ENCODE peak calls at places on chromosomes 2 and 18, in four cellular contexts. R, Y, P and M are unnamed samples.
A peak's percentile ranks its signal among the peaks of the same experiment; 100 is the strongest.

GRCh38 chr2:68734688-68735525 is at the start of gene ARHGAP25:
- DNase-seq in R (no peak), Y (no peak), P (no peak), M (peak; percentile 52)

GRCh38 chr2:18047114-18047695 is 168.7 kb downstream of the KCNS3 start:
- DNase-seq in R (no peak), Y (no peak), P (no peak), M (no peak)

GRCh38 chr2:219490600-219491130 is 8.0 kb upstream of the GMPPA start:
- DNase-seq in R (no peak), Y (no peak), P (no peak), M (peak; percentile 44)

GRCh38 chr2:133362061-133362476 is 206.2 kb downstream of the NCKAP5 start:
- DNase-seq in R (peak; percentile 51), Y (no peak), P (peak; percentile 9), M (no peak)

GRCh38 chr2:230723363-230723762 is 10.7 kb downstream of the CAB39 start:
- DNase-seq in R (no peak), Y (no peak), P (no peak), M (no peak)

GRCh38 chr2:53422979-53423378 is 344.6 kb upstream of the CHAC2 start:
- DNase-seq in R (no peak), Y (peak; percentile 42), P (peak; percentile 48), M (no peak)

GRCh38 chr2:207549145-207549544 is 19.4 kb downstream of the CREB1 start:
- DNase-seq in R (no peak), Y (no peak), P (no peak), M (no peak)

GRCh38 chr2:163505281-163505680 is 230.5 kb downstream of the FIGN start:
- DNase-seq in R (no peak), Y (no peak), P (no peak), M (no peak)

GRCh38 chr2:240235149-240235803 is 94.8 kb upstream of the OTOS start:
- DNase-seq in R (no peak), Y (no peak), P (no peak), M (peak; percentile 41)

GRCh38 chr2:120759543-120760331 is 24.1 kb downstream of the GLI2 start:
- DNase-seq in R (no peak), Y (no peak), P (no peak), M (no peak)

GRCh38 chr18:79755496-79756142 is 42.1 kb upstream of the KCNG2 start:
- DNase-seq in R (no peak), Y (no peak), P (no peak), M (peak; percentile 33)

GRCh38 chr2:74374509-74375205 is 5.5 kb downstream of the DCTN1 start:
- DNase-seq in R (peak; percentile 58), Y (peak; percentile 62), P (peak; percentile 7), M (no peak)

GRCh38 chr2:52724585-52724984 is 1043.0 kb upstream of the CHAC2 start:
- DNase-seq in R (no peak), Y (no peak), P (no peak), M (no peak)

GRCh38 chr2:86648696-86649095 is 25.0 kb upstream of the RNF103 start:
- DNase-seq in R (no peak), Y (no peak), P (no peak), M (no peak)

GRCh38 chr18:7084766-7085080 is 32.9 kb downstream of the LAMA1 start:
- DNase-seq in R (peak; percentile 48), Y (no peak), P (no peak), M (no peak)

GRCh38 chr2:35871672-35872071 is 483.9 kb upstream of the CRIM1 start:
- DNase-seq in R (no peak), Y (no peak), P (peak; percentile 29), M (no peak)

GRCh38 chr18:65769653-65770052 is 18.8 kb downstream of the CDH7 start:
- DNase-seq in R (no peak), Y (no peak), P (no peak), M (no peak)

GRCh38 chr2:163345795-163346573 is 389.8 kb downstream of the FIGN start:
- DNase-seq in R (peak; percentile 5), Y (peak; percentile 46), P (peak; percentile 76), M (no peak)

GRCh38 chr2:20929721-20930120 is 106.8 kb upstream of the LDAH start:
- DNase-seq in R (no peak), Y (no peak), P (no peak), M (no peak)

GRCh38 chr2:101818531-101819451 is 121.3 kb downstream of the MAP4K4 start:
- DNase-seq in R (peak; percentile 75), Y (no peak), P (no peak), M (no peak)

GRCh38 chr2:219228745-219229374 is 576 bp downstream of the ATG9A start:
- DNase-seq in R (no peak), Y (no peak), P (no peak), M (no peak)

GRCh38 chr2:182804128-182804527 is 62.3 kb downstream of the FRZB start:
- DNase-seq in R (no peak), Y (no peak), P (no peak), M (no peak)

GRCh38 chr2:45184606-45185005 is 175.4 kb upstream of the SIX2 start:
- DNase-seq in R (no peak), Y (no peak), P (no peak), M (no peak)

GRCh38 chr2:191150451-191151314 is at the start of gene STAT4:
- DNase-seq in R (peak; percentile 16), Y (peak; percentile 19), P (peak; percentile 67), M (peak; percentile 53)

GRCh38 chr2:161115605-161116097 is 44.6 kb upstream of the TANK start:
- DNase-seq in R (no peak), Y (no peak), P (no peak), M (no peak)

GRCh38 chr2:131094655-131095281 is 1.5 kb upstream of the FAM168B start:
- DNase-seq in R (no peak), Y (no peak), P (no peak), M (no peak)

GRCh38 chr2:170905864-170906263 is 23.2 kb upstream of the GORASP2 start:
- DNase-seq in R (no peak), Y (no peak), P (no peak), M (no peak)

GRCh38 chr2:2325538-2325937 is 5.5 kb downstream of the MYT1L start:
- DNase-seq in R (no peak), Y (no peak), P (no peak), M (no peak)

GRCh38 chr2:22894761-22895160 is 490.2 kb upstream of the KLHL29 start:
- DNase-seq in R (no peak), Y (no peak), P (no peak), M (no peak)

GRCh38 chr2:155266109-155266508 is 567.6 kb downstream of the KCNJ3 start:
- DNase-seq in R (no peak), Y (no peak), P (no peak), M (no peak)

GRCh38 chr2:155266579-155266978 is 568.1 kb downstream of the KCNJ3 start:
- DNase-seq in R (no peak), Y (no peak), P (peak; percentile 2), M (no peak)
- TF ChIP-seq CTCF in R (no peak), Y (no peak), P (no peak), M (no peak)

DNA sequence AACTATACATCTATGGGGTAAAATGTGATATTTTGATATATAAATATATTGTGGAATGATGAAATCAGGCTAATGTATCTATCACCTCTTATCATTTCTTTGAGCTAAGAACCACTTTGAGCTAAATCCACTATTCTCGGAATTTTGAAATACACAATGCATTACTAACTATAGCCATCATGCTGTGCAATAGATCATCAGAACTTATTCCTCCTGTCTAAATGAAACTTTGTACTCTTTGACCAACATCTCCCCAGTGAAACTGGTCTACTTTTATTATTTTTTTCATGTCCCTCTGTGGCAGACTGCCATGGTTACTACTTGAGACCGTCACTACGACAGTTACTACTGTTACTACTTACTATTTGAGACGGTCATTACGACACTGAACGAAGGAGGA is 11.4 kb downstream of the PECR start:
- DNase-seq in R (no peak), Y (no peak), P (no peak), M (no peak)
- TF ChIP-seq CTCF in R (no peak), Y (no peak), P (no peak), M (no peak)

GRCh38 chr2:99205491-99205890 is 24.5 kb downstream of the MRPL30 start:
- DNase-seq in R (no peak), Y (no peak), P (peak; percentile 15), M (no peak)

GRCh38 chr2:99198103-99198841 is 17.3 kb downstream of the MRPL30 start:
- DNase-seq in R (no peak), Y (no peak), P (no peak), M (no peak)

GRCh38 chr2:99200232-99200631 is 19.2 kb downstream of the MRPL30 start:
- DNase-seq in R (no peak), Y (no peak), P (no peak), M (no peak)

DNA sequence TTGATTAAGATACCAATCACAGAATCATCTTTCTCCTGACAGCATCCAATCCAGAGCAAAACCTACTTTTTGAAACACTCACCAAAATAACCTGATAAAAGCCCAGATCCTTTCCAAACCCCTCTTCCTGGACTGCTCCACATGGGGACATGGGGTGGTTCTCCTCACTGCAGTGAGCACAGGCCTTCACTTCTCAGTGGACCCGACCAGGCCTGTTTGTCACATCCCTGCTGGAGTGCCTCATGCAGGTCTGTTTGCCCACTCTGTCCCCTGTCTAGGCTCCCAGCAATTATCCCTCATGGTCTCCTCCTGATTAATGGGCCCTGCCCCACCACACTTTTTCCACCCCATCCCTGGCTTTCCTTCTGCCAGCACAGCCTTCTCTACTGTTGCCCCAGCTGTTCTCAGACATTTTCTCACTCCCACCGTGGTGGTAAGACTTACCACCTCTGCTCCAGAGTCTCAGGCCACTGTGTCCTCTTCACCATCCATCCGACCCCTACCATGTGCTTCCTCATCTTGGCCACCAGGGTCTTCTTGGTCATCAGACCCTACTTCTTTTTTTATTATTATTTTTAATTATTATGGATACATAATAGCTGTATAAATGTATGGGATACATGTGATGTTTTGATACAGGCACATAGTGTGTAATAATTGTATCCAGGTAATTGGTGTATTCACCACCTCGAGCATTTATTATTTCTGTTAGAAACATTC is 21.1 kb downstream of the MRPL30 start:
- DNase-seq in R (no peak), Y (no peak), P (no peak), M (no peak)
- TF ChIP-seq CTCF in R (no peak), Y (peak; percentile 58), P (no peak), M (peak; percentile 16)

GRCh38 chr2:109487237-109487869 is 126.4 kb downstream of the SEPTIN10 start:
- DNase-seq in R (peak; percentile 54), Y (no peak), P (peak; percentile 22), M (no peak)
- TF ChIP-seq CTCF in R (no peak), Y (no peak), P (no peak), M (no peak)